ENCODE peak calls at places on chromosomes 16 and 17, in nine cellular contexts. S, D, Q, Z, Y, M, C, V and B are unnamed samples. For H3K27me3, the result is how much of the 10 kb centered on the place peaks cover.

GRCh38 chr17:4796550-4796915 is 569 bp downstream of the PSMB6 start:
- DNase-seq in S (peak), D (no peak), Q (no peak), Z (peak), Y (peak), M (peak), C (no peak), V (no peak), B (no peak)

GRCh38 chr17:8905256-8905778 is 37.8 kb upstream of the PIK3R6 start:
- DNase-seq in S (no peak), D (no peak), Q (no peak), Z (no peak), Y (no peak), M (no peak), C (no peak), V (peak), B (no peak)

GRCh38 chr17:78349831-78350631 is 9.8 kb downstream of the SOCS3 start:
- DNase-seq in S (no peak), D (no peak), Q (no peak), Z (no peak), Y (no peak), M (no peak), C (no peak), V (no peak), B (no peak)

GRCh38 chr16:11398851-11399250 is 53.6 kb downstream of the RMI2 start:
- DNase-seq in S (no peak), D (no peak), Q (no peak), Z (no peak), Y (no peak), M (no peak), C (no peak), V (no peak), B (no peak)

GRCh38 chr17:55411463-55411855 is 10.2 kb downstream of the MMD start:
- DNase-seq in S (no peak), D (no peak), Q (no peak), Z (no peak), Y (no peak), M (no peak), C (no peak), V (no peak), B (no peak)

GRCh38 chr17:37802712-37803416 is 58.0 kb upstream of the HNF1B start:
- DNase-seq in S (peak), D (no peak), Q (no peak), Z (no peak), Y (no peak), M (no peak), C (no peak), V (no peak), B (no peak)

GRCh38 chr16:19771796-19772195 is 53.7 kb downstream of the IQCK start:
- DNase-seq in S (no peak), D (no peak), Q (no peak), Z (no peak), Y (no peak), M (no peak), C (no peak), V (no peak), B (no peak)

GRCh38 chr17:51813784-51814174 is 344.7 kb downstream of the CA10 start:
- DNase-seq in S (no peak), D (no peak), Q (no peak), Z (no peak), Y (no peak), M (no peak), C (no peak), V (no peak), B (no peak)

GRCh38 chr17:37438141-37438540 is 31.5 kb downstream of the TADA2A start:
- DNase-seq in S (no peak), D (no peak), Q (no peak), Z (no peak), Y (no peak), M (no peak), C (no peak), V (no peak), B (no peak)

GRCh38 chr17:21353326-21354010 is 22.7 kb upstream of the KCNJ12 start:
- DNase-seq in S (no peak), D (peak), Q (no peak), Z (no peak), Y (no peak), M (no peak), C (no peak), V (no peak), B (no peak)

DNA sequence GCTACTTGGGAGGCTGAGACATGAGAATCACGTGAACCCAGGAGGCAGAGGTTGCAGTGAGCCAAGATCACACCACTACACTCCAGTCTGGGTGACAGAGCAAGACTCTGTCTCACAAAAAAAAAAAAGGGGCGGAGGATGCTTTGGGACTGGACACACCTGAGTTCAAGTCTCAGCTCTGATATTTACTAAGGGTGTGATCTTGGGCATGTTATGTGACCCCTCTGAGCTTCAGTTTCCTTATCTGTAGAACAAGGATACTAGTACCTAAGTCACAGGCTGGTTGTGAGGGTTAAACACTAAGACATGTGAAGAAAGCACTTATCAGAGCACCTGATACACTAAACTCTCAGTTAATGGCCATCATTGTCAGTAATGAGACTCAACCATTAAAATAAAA is 25.9 kb downstream of the HOXB1 start:
- DNase-seq in S (no peak), D (no peak), Q (no peak), Z (no peak), Y (no peak), M (no peak), C (no peak), V (no peak), B (no peak)
- H3K27me3 ChIP-seq in S (under half), D (under half), Q (under half), Z (under half), Y (under half), M (under half), C (under half), V (under half), B (under half)

GRCh38 chr17:58415371-58416055 is 1.8 kb downstream of the RNF43 start:
- DNase-seq in S (no peak), D (peak), Q (no peak), Z (peak), Y (no peak), M (peak), C (peak), V (peak), B (no peak)

GRCh38 chr17:58416937-58417299 is 416 bp downstream of the RNF43 start:
- DNase-seq in S (no peak), D (no peak), Q (no peak), Z (no peak), Y (no peak), M (no peak), C (no peak), V (no peak), B (no peak)

GRCh38 chr17:58414596-58414997 is 2.7 kb downstream of the RNF43 start:
- DNase-seq in S (no peak), D (no peak), Q (no peak), Z (no peak), Y (no peak), M (no peak), C (no peak), V (no peak), B (no peak)

GRCh38 chr17:58416396-58416795 is 938 bp downstream of the RNF43 start:
- DNase-seq in S (no peak), D (no peak), Q (no peak), Z (no peak), Y (no peak), M (no peak), C (no peak), V (no peak), B (no peak)

GRCh38 chr17:58417300-58418092 is at the start of gene RNF43:
- DNase-seq in S (peak), D (peak), Q (peak), Z (peak), Y (peak), M (peak), C (peak), V (peak), B (peak)
- H3K27ac ChIP-seq in S (no peak), D (peak), Q (peak), Z (peak), Y (peak), M (peak), C (peak), V (peak), B (no peak)

DNA sequence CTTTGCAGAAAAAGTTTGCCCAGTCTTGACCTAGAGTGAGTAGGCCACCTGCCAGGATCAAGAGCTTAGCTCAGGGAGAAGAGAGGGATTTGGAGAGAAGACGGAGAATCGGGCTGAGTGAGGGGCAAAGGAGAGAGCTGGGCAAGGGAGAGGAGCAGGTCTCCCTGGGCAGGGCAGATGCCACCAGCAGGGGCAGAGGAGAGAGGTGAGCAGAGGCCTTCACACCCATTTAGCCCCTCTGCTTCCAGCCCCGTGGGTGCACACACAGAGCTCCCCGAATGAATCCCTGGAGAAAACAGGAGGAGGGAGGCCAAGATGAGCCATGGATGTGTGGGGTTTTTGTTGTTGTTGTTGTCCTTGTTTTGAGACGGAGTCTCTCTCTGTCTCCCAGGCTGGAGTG is 29.2 kb downstream of the TBX4 start:
- DNase-seq in S (no peak), D (peak), Q (no peak), Z (no peak), Y (no peak), M (no peak), C (no peak), V (no peak), B (no peak)
- TF ChIP-seq CTCF in S (no peak), D (no peak), Q (no peak), Z (no peak), Y (no peak), M (no peak), C (no peak), V (no peak), B (no peak)

GRCh38 chr16:85077039-85077438 is 35.2 kb downstream of the CIBAR2 start:
- DNase-seq in S (no peak), D (no peak), Q (no peak), Z (no peak), Y (no peak), M (no peak), C (no peak), V (no peak), B (no peak)
- H3K27me3 ChIP-seq in S (under half), D (under half), Q (under half), Z (under half), Y (under half), M (under half), C (under half), V (under half), B (under half)

GRCh38 chr16:4681471-4682083 is 11.8 kb upstream of the NUDT16L1 start:
- DNase-seq in S (no peak), D (peak), Q (no peak), Z (no peak), Y (no peak), M (no peak), C (peak), V (no peak), B (no peak)

GRCh38 chr16:4680673-4681470 is 12.5 kb upstream of the NUDT16L1 start:
- DNase-seq in S (no peak), D (peak), Q (no peak), Z (no peak), Y (no peak), M (no peak), C (peak), V (no peak), B (no peak)

GRCh38 chr16:4679156-4679853 is 14.1 kb upstream of the NUDT16L1 start:
- DNase-seq in S (no peak), D (peak), Q (no peak), Z (peak), Y (peak), M (peak), C (peak), V (peak), B (no peak)

GRCh38 chr16:4678596-4678995 is 14.8 kb upstream of the NUDT16L1 start:
- DNase-seq in S (no peak), D (no peak), Q (no peak), Z (no peak), Y (no peak), M (no peak), C (no peak), V (no peak), B (no peak)

GRCh38 chr16:4679854-4680636 is 13.3 kb upstream of the NUDT16L1 start:
- DNase-seq in S (peak), D (peak), Q (peak), Z (peak), Y (peak), M (no peak), C (peak), V (peak), B (no peak)
- H3K27ac ChIP-seq in S (peak), D (peak), Q (peak), Z (peak), Y (peak), M (peak), C (peak), V (peak), B (no peak)